ENCODE peak calls at places on chromosomes 2 and 18, in ten cellular contexts. K is NCI-H2029; V is HTR-8/SVneo; Y is stomach; Q is SW 1271; P is NCI-H524 treated with DMSO at 0.1 percent for 48 hours; S is foreskin fibroblast; O is posterior vena cava; J is CD8-positive, alpha-beta memory T cell; N is memory B cell. E is an unnamed sample.

GRCh38 chr18:61738488-61738887 is 154.3 kb downstream of the RNF152 start:
- DNase-seq in K (no peak), V (peak), Y (no peak), Q (no peak), P (no peak), S (peak), O (no peak), J (no peak), N (no peak), E (no peak)

GRCh38 chr2:198883604-198884003 is 574.1 kb downstream of the SATB2 start:
- DNase-seq in K (no peak), V (no peak), Y (no peak), Q (no peak), P (no peak), S (peak), O (no peak), J (no peak), N (no peak), E (no peak)

GRCh38 chr2:24832991-24833671 is 39.9 kb downstream of the CENPO start:
- DNase-seq in K (no peak), V (no peak), Y (no peak), Q (no peak), P (no peak), S (no peak), O (peak), J (no peak), N (no peak), E (no peak)

GRCh38 chr18:69958422-69958821 is 10.7 kb upstream of the CD226 start:
- DNase-seq in K (no peak), V (no peak), Y (no peak), Q (no peak), P (no peak), S (no peak), O (no peak), J (no peak), N (no peak), E (no peak)

GRCh38 chr2:9799011-9799596 is 44.2 kb upstream of the TAF1B start:
- DNase-seq in K (no peak), V (no peak), Y (no peak), Q (no peak), P (no peak), S (no peak), O (no peak), J (no peak), N (no peak), E (no peak)

GRCh38 chr2:383888-384287 is 96.0 kb upstream of the ALKAL2 start:
- DNase-seq in K (no peak), V (no peak), Y (no peak), Q (no peak), P (no peak), S (no peak), O (no peak), J (no peak), N (no peak), E (no peak)

GRCh38 chr2:172096661-172097547 is 5.8 kb downstream of the DLX2 start:
- DNase-seq in K (no peak), V (peak), Y (no peak), Q (peak), P (no peak), S (peak), O (no peak), J (no peak), N (peak), E (no peak)

GRCh38 chr2:65845442-65846182 is 413.2 kb upstream of the SPRED2 start:
- DNase-seq in K (no peak), V (no peak), Y (no peak), Q (no peak), P (no peak), S (no peak), O (no peak), J (no peak), N (no peak), E (no peak)

GRCh38 chr2:10924859-10925258 is 13.1 kb downstream of the KCNF1 start:
- DNase-seq in K (no peak), V (no peak), Y (no peak), Q (no peak), P (no peak), S (no peak), O (peak), J (no peak), N (no peak), E (no peak)

GRCh38 chr2:217568289-217568985 is 434.4 kb downstream of the TNS1 start:
- DNase-seq in K (no peak), V (no peak), Y (no peak), Q (no peak), P (no peak), S (no peak), O (no peak), J (no peak), N (no peak), E (no peak)

GRCh38 chr2:108449410-108450200 is 599 bp downstream of the GCC2 start:
- DNase-seq in K (peak), V (peak), Y (peak), Q (peak), P (no peak), S (peak), O (no peak), J (peak), N (no peak), E (peak)

GRCh38 chr18:7598167-7599062 is 31.3 kb downstream of the PTPRM start:
- DNase-seq in K (no peak), V (no peak), Y (no peak), Q (no peak), P (no peak), S (no peak), O (no peak), J (no peak), N (no peak), E (no peak)

GRCh38 chr18:22921762-22922161 is 11.4 kb upstream of the RBBP8 start:
- DNase-seq in K (no peak), V (no peak), Y (no peak), Q (no peak), P (no peak), S (no peak), O (no peak), J (no peak), N (no peak), E (no peak)

GRCh38 chr2:26396734-26397298 is 4.9 kb upstream of the DRC1 start:
- DNase-seq in K (no peak), V (no peak), Y (no peak), Q (no peak), P (no peak), S (no peak), O (no peak), J (peak), N (no peak), E (no peak)

GRCh38 chr18:27621236-27621890 is 436.3 kb upstream of the CHST9 start:
- DNase-seq in K (no peak), V (no peak), Y (no peak), Q (no peak), P (no peak), S (no peak), O (no peak), J (no peak), N (no peak), E (no peak)

GRCh38 chr2:67400560-67401464 is 3.7 kb downstream of the ETAA1 start:
- DNase-seq in K (no peak), V (no peak), Y (no peak), Q (peak), P (no peak), S (no peak), O (no peak), J (no peak), N (no peak), E (no peak)

GRCh38 chr2:11850082-11850481 is 103.7 kb downstream of the LPIN1 start:
- DNase-seq in K (no peak), V (no peak), Y (no peak), Q (no peak), P (no peak), S (no peak), O (no peak), J (no peak), N (no peak), E (no peak)

GRCh38 chr18:31143025-31143424 is 19.6 kb downstream of the DSC1 start:
- DNase-seq in K (no peak), V (no peak), Y (no peak), Q (no peak), P (no peak), S (no peak), O (no peak), J (no peak), N (no peak), E (no peak)

GRCh38 chr2:176637497-176638166 is 368.4 kb downstream of the MTX2 start:
- DNase-seq in K (peak), V (peak), Y (no peak), Q (no peak), P (no peak), S (peak), O (peak), J (no peak), N (peak), E (no peak)

GRCh38 chr2:151754253-151754897 is 20.1 kb upstream of the NEB start:
- DNase-seq in K (no peak), V (no peak), Y (no peak), Q (no peak), P (no peak), S (no peak), O (no peak), J (no peak), N (no peak), E (no peak)

GRCh38 chr18:42296723-42297122 is 341.7 kb downstream of the PIK3C3 start:
- DNase-seq in K (no peak), V (no peak), Y (no peak), Q (no peak), P (no peak), S (no peak), O (no peak), J (no peak), N (no peak), E (no peak)

GRCh38 chr2:158102446-158102845 is 770 bp downstream of the UPP2 start:
- DNase-seq in K (no peak), V (no peak), Y (no peak), Q (no peak), P (no peak), S (no peak), O (no peak), J (no peak), N (no peak), E (no peak)

GRCh38 chr18:183769-184168 is 25.4 kb downstream of the USP14 start:
- DNase-seq in K (no peak), V (no peak), Y (no peak), Q (no peak), P (no peak), S (no peak), O (no peak), J (no peak), N (no peak), E (peak)

GRCh38 chr2:43486604-43487003 is 109.2 kb downstream of the THADA start:
- DNase-seq in K (no peak), V (no peak), Y (no peak), Q (no peak), P (no peak), S (peak), O (no peak), J (no peak), N (no peak), E (peak)

GRCh38 chr18:3012306-3012919 is 531 bp downstream of the LPIN2 start:
- DNase-seq in K (no peak), V (peak), Y (peak), Q (no peak), P (no peak), S (no peak), O (peak), J (peak), N (no peak), E (peak)

GRCh38 chr2:190879474-190880373 is 897 bp upstream of the GLS start:
- DNase-seq in K (peak), V (no peak), Y (no peak), Q (no peak), P (no peak), S (no peak), O (no peak), J (no peak), N (no peak), E (no peak)

E was measured in prostate gland.